ENCODE peak calls at places on chromosomes 7 and 10, in five cellular contexts. W, U, O, G and P are unnamed samples. For H3K4me1, the result is how much of the 10 kb centered on the place peaks cover.

GRCh38 chr7:150405584-150406310 is 26.6 kb downstream of the ZNF775 start:
- DNase-seq in W (no peak), U (peak), O (peak), G (peak), P (no peak)

GRCh38 chr7:70776627-70777101 is 355.3 kb upstream of the GALNT17 start:
- DNase-seq in W (no peak), U (no peak), O (no peak), G (no peak), P (no peak)

GRCh38 chr10:89369142-89370105 is 8.4 kb upstream of the IFIT1B start:
- DNase-seq in W (no peak), U (no peak), O (no peak), G (peak), P (peak)

GRCh38 chr10:92760609-92761008 is 70.9 kb downstream of the HHEX start:
- DNase-seq in W (no peak), U (no peak), O (no peak), G (no peak), P (no peak)

GRCh38 chr7:73739387-73739767 is 775 bp upstream of the ABHD11 start:
- DNase-seq in W (no peak), U (no peak), O (no peak), G (no peak), P (no peak)

GRCh38 chr7:107230334-107230733 is 61.5 kb downstream of the HBP1 start:
- DNase-seq in W (no peak), U (no peak), O (no peak), G (no peak), P (no peak)

GRCh38 chr10:128871671-128872231 is 595.3 kb upstream of the MGMT start:
- DNase-seq in W (no peak), U (no peak), O (no peak), G (no peak), P (no peak)

GRCh38 chr10:94630017-94630688 is 53.4 kb upstream of the CYP2C18 start:
- DNase-seq in W (no peak), U (no peak), O (no peak), G (peak), P (no peak)

GRCh38 chr7:143884978-143885559 is 16.9 kb downstream of the TCAF1 start:
- DNase-seq in W (peak), U (no peak), O (peak), G (peak), P (no peak)

GRCh38 chr10:63555330-63555729 is 34.1 kb downstream of the REEP3 start:
- DNase-seq in W (no peak), U (no peak), O (no peak), G (no peak), P (no peak)

GRCh38 chr7:106629521-106629920 is 31.4 kb downstream of the CCDC71L start:
- DNase-seq in W (no peak), U (no peak), O (no peak), G (no peak), P (no peak)

GRCh38 chr10:113056468-113057021 is 106.5 kb downstream of the TCF7L2 start:
- DNase-seq in W (no peak), U (no peak), O (no peak), G (no peak), P (no peak)

GRCh38 chr10:122504551-122504950 is 43.2 kb downstream of the HTRA1 start:
- DNase-seq in W (peak), U (no peak), O (no peak), G (no peak), P (no peak)

GRCh38 chr10:11454958-11455566 is 156.4 kb downstream of the USP6NL start:
- DNase-seq in W (no peak), U (no peak), O (peak), G (peak), P (no peak)

GRCh38 chr7:96157856-96158255 is 164.0 kb downstream of the SLC25A13 start:
- DNase-seq in W (no peak), U (no peak), O (no peak), G (no peak), P (no peak)

GRCh38 chr10:77789861-77790260 is 136.7 kb downstream of the DLG5 start:
- DNase-seq in W (no peak), U (no peak), O (no peak), G (no peak), P (no peak)

GRCh38 chr10:124612611-124613498 is 131.3 kb downstream of the FAM53B start:
- DNase-seq in W (no peak), U (no peak), O (peak), G (peak), P (no peak)
- H3K4me1 ChIP-seq in W (under half), U (under half), O (under half), G (under half), P (under half)

DNA sequence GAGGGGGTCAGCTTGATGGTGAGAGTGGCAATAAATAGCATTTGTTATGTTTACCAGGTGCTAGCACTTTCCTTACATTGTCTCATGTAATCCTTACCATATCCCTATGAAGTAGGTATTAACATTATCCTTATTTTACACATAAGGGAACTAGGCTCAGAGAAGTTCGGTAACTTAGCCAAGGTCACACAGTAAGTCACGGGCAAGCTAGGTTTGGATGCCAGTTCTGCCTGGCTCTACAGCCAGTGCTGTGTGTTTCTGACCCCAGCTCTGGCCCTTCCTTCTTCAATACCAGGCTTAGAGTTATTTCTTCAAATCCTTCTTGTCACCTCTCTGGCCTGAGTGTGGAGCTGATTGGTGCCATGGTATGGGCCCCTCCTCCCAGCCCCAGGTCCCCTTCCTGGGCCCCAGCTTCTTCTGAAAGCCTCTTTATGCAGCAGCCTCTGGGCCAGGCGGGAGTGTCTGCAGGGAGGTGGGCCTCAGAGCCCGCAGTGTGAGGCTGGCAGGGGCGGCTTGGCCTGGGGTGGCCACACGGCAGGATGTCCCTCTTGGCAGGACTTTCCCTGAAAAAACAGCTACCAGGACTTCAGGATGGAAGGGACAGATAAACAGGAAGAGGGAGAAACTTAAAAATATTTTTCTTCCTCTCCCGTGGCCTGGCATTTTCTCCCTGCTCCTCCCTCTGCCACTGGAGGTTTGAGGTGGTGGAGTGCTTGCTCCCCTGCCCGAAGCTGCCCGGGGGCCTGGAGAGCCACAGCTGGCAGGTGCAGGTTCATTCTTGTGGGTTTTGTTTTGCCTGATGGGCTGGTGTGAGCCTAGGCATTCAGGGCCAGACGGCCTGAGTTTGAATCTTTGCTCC is 20.6 kb downstream of the PALD1 start:
- DNase-seq in W (no peak), U (no peak), O (no peak), G (peak), P (no peak)
- H3K4me1 ChIP-seq in W (under half), U (under half), O (under half), G (under half), P (under half)

GRCh38 chr10:5071411-5072198 is 22.6 kb upstream of the AKR1C3 start:
- DNase-seq in W (no peak), U (no peak), O (peak), G (peak), P (no peak)
- H3K4me1 ChIP-seq in W (under half), U (under half), O (under half), G (under half), P (under half)

GRCh38 chr10:4807803-4808507 is 18.1 kb upstream of the AKR1E2 start:
- DNase-seq in W (no peak), U (no peak), O (no peak), G (no peak), P (no peak)
- H3K4me1 ChIP-seq in W (under half), U (under half), O (under half), G (under half), P (under half)